ENCODE peak calls at places on chromosomes 6 and 20, in ten cellular contexts. One of them, this sample, is unnamed.

GRCh38 chr20:43658068-43658722 is 8.7 kb upstream of the MYBL2 start:
- DNase-seq in NCI-H1105: no peak
- DNase-seq in left cardiac atrium: no peak
- DNase-seq in neural crest cell: no peak
- DNase-seq in ureter: no peak
- DNase-seq in A172: peak; percentile 44
- DNase-seq in NB4: no peak
- DNase-seq in Karpas-422: peak; percentile 50
- DNase-seq in T-helper 2 cell: no peak
- DNase-seq in ELF-1: no peak
- DNase-seq in this sample: no peak

GRCh38 chr6:25389501-25389900 is 110.3 kb downstream of the CARMIL1 start:
- DNase-seq in neural crest cell: no peak
- DNase-seq in Karpas-422: no peak
- DNase-seq in A172: peak; percentile 16
- DNase-seq in NCI-H1105: no peak
- DNase-seq in ELF-1: no peak
- DNase-seq in NB4: no peak
- DNase-seq in T-helper 2 cell: no peak
- DNase-seq in ureter: no peak
- DNase-seq in left cardiac atrium: no peak
- DNase-seq in this sample: no peak

GRCh38 chr6:35152067-35152707 is 11.0 kb upstream of the TCP11 start:
- DNase-seq in NB4: peak; percentile 73
- DNase-seq in A172: peak; percentile 40
- DNase-seq in ureter: no peak
- DNase-seq in left cardiac atrium: no peak
- DNase-seq in ELF-1: no peak
- DNase-seq in Karpas-422: no peak
- DNase-seq in NCI-H1105: no peak
- DNase-seq in T-helper 2 cell: no peak
- DNase-seq in neural crest cell: no peak
- DNase-seq in this sample: no peak

GRCh38 chr6:47105469-47106188 is 63.5 kb upstream of the ADGRF1 start:
- DNase-seq in neural crest cell: no peak
- DNase-seq in T-helper 2 cell: no peak
- DNase-seq in ELF-1: peak; percentile 82
- DNase-seq in NCI-H1105: no peak
- DNase-seq in Karpas-422: no peak
- DNase-seq in A172: no peak
- DNase-seq in NB4: no peak
- DNase-seq in ureter: no peak
- DNase-seq in left cardiac atrium: no peak
- DNase-seq in this sample: no peak

GRCh38 chr6:894274-894673 is 201.3 kb upstream of the EXOC2 start:
- DNase-seq in neural crest cell: no peak
- DNase-seq in Karpas-422: peak; percentile 52
- DNase-seq in ureter: no peak
- DNase-seq in NB4: no peak
- DNase-seq in A172: no peak
- DNase-seq in T-helper 2 cell: no peak
- DNase-seq in NCI-H1105: no peak
- DNase-seq in left cardiac atrium: no peak
- DNase-seq in ELF-1: no peak
- DNase-seq in this sample: peak; percentile 5

GRCh38 chr6:66772785-66773184 is 1065.8 kb upstream of the EYS start:
- DNase-seq in T-helper 2 cell: no peak
- DNase-seq in neural crest cell: no peak
- DNase-seq in left cardiac atrium: peak; percentile 24
- DNase-seq in NCI-H1105: no peak
- DNase-seq in ureter: no peak
- DNase-seq in ELF-1: no peak
- DNase-seq in A172: peak; percentile 72
- DNase-seq in Karpas-422: no peak
- DNase-seq in NB4: no peak
- DNase-seq in this sample: no peak

GRCh38 chr6:1027109-1027794 is 284.6 kb upstream of the FOXQ1 start:
- DNase-seq in NB4: no peak
- DNase-seq in left cardiac atrium: no peak
- DNase-seq in Karpas-422: no peak
- DNase-seq in ureter: no peak
- DNase-seq in T-helper 2 cell: no peak
- DNase-seq in A172: peak; percentile 66
- DNase-seq in neural crest cell: no peak
- DNase-seq in ELF-1: no peak
- DNase-seq in NCI-H1105: no peak
- DNase-seq in this sample: no peak

GRCh38 chr20:58251979-58252591 is 23.6 kb upstream of the ANKRD60 start:
- DNase-seq in A172: peak; percentile 90
- DNase-seq in neural crest cell: no peak
- DNase-seq in T-helper 2 cell: no peak
- DNase-seq in Karpas-422: no peak
- DNase-seq in left cardiac atrium: no peak
- DNase-seq in ureter: no peak
- DNase-seq in NCI-H1105: no peak
- DNase-seq in ELF-1: no peak
- DNase-seq in NB4: peak; percentile 87
- DNase-seq in this sample: no peak

GRCh38 chr6:32432050-32432450 is 7.6 kb upstream of the HLA-DRA start:
- DNase-seq in neural crest cell: no peak
- DNase-seq in NB4: peak; percentile 40
- DNase-seq in left cardiac atrium: no peak
- DNase-seq in NCI-H1105: peak; percentile 11
- DNase-seq in ureter: no peak
- DNase-seq in T-helper 2 cell: no peak
- DNase-seq in ELF-1: no peak
- DNase-seq in A172: peak; percentile 20
- DNase-seq in Karpas-422: peak; percentile 75
- DNase-seq in this sample: peak; percentile 71

GRCh38 chr20:45919536-45919933 is 7.6 kb upstream of the PLTP start:
- DNase-seq in ureter: peak; percentile 65
- DNase-seq in neural crest cell: no peak
- DNase-seq in ELF-1: no peak
- DNase-seq in left cardiac atrium: peak; percentile 83
- DNase-seq in A172: no peak
- DNase-seq in T-helper 2 cell: no peak
- DNase-seq in Karpas-422: no peak
- DNase-seq in NCI-H1105: no peak
- DNase-seq in NB4: no peak
- DNase-seq in this sample: no peak

GRCh38 chr6:222468-222867 is 69.8 kb upstream of the DUSP22 start:
- DNase-seq in NB4: no peak
- DNase-seq in T-helper 2 cell: no peak
- DNase-seq in ureter: no peak
- DNase-seq in NCI-H1105: no peak
- DNase-seq in neural crest cell: no peak
- DNase-seq in left cardiac atrium: no peak
- DNase-seq in A172: no peak
- DNase-seq in Karpas-422: no peak
- DNase-seq in ELF-1: no peak
- DNase-seq in this sample: no peak

GRCh38 chr20:45872626-45873025 is 8.4 kb upstream of the ZSWIM1 start:
- DNase-seq in NCI-H1105: no peak
- DNase-seq in left cardiac atrium: no peak
- DNase-seq in NB4: no peak
- DNase-seq in T-helper 2 cell: no peak
- DNase-seq in Karpas-422: no peak
- DNase-seq in neural crest cell: no peak
- DNase-seq in ELF-1: peak; percentile 66
- DNase-seq in ureter: no peak
- DNase-seq in A172: no peak
- DNase-seq in this sample: no peak

GRCh38 chr6:114559419-114559818 is 216.6 kb upstream of the HS3ST5 start:
- DNase-seq in left cardiac atrium: no peak
- DNase-seq in NCI-H1105: no peak
- DNase-seq in T-helper 2 cell: no peak
- DNase-seq in A172: no peak
- DNase-seq in NB4: no peak
- DNase-seq in Karpas-422: no peak
- DNase-seq in neural crest cell: no peak
- DNase-seq in ELF-1: no peak
- DNase-seq in ureter: no peak
- DNase-seq in this sample: no peak

GRCh38 chr6:16491666-16492322 is 253.4 kb downstream of the GMPR start:
- DNase-seq in neural crest cell: no peak
- DNase-seq in Karpas-422: no peak
- DNase-seq in A172: no peak
- DNase-seq in NB4: no peak
- DNase-seq in left cardiac atrium: no peak
- DNase-seq in T-helper 2 cell: no peak
- DNase-seq in NCI-H1105: no peak
- DNase-seq in ELF-1: no peak
- DNase-seq in ureter: no peak
- DNase-seq in this sample: no peak

GRCh38 chr6:112199001-112199403 is 55.4 kb downstream of the LAMA4 start:
- DNase-seq in A172: no peak
- DNase-seq in NCI-H1105: no peak
- DNase-seq in ELF-1: peak; percentile 12
- DNase-seq in T-helper 2 cell: no peak
- DNase-seq in neural crest cell: no peak
- DNase-seq in Karpas-422: no peak
- DNase-seq in ureter: no peak
- DNase-seq in left cardiac atrium: no peak
- DNase-seq in NB4: no peak
- DNase-seq in this sample: no peak

GRCh38 chr20:3586111-3586510 is 77.1 kb downstream of the GFRA4 start:
- DNase-seq in ELF-1: no peak
- DNase-seq in NCI-H1105: no peak
- DNase-seq in ureter: no peak
- DNase-seq in A172: no peak
- DNase-seq in NB4: no peak
- DNase-seq in left cardiac atrium: no peak
- DNase-seq in Karpas-422: no peak
- DNase-seq in T-helper 2 cell: no peak
- DNase-seq in neural crest cell: no peak
- DNase-seq in this sample: no peak

GRCh38 chr6:133646021-133646682 is 242.8 kb upstream of the TCF21 start:
- DNase-seq in NCI-H1105: no peak
- DNase-seq in Karpas-422: no peak
- DNase-seq in neural crest cell: no peak
- DNase-seq in A172: peak; percentile 51
- DNase-seq in T-helper 2 cell: no peak
- DNase-seq in ureter: no peak
- DNase-seq in ELF-1: no peak
- DNase-seq in NB4: no peak
- DNase-seq in left cardiac atrium: no peak
- DNase-seq in this sample: no peak

GRCh38 chr20:39871013-39871412 is 818.0 kb downstream of the MAFB start:
- DNase-seq in ureter: no peak
- DNase-seq in ELF-1: no peak
- DNase-seq in A172: no peak
- DNase-seq in T-helper 2 cell: no peak
- DNase-seq in NB4: no peak
- DNase-seq in neural crest cell: no peak
- DNase-seq in left cardiac atrium: no peak
- DNase-seq in NCI-H1105: no peak
- DNase-seq in Karpas-422: no peak
- DNase-seq in this sample: no peak

GRCh38 chr6:25793970-25794369 is 37.9 kb downstream of the SLC17A1 start:
- DNase-seq in A172: no peak
- DNase-seq in neural crest cell: no peak
- DNase-seq in ELF-1: no peak
- DNase-seq in left cardiac atrium: no peak
- DNase-seq in ureter: no peak
- DNase-seq in T-helper 2 cell: no peak
- DNase-seq in NCI-H1105: no peak
- DNase-seq in NB4: peak; percentile 4
- DNase-seq in Karpas-422: no peak
- DNase-seq in this sample: peak; percentile 6

GRCh38 chr6:143107440-143107839 is 46.8 kb downstream of the AIG1 start:
- DNase-seq in left cardiac atrium: no peak
- DNase-seq in ELF-1: no peak
- DNase-seq in T-helper 2 cell: no peak
- DNase-seq in Karpas-422: no peak
- DNase-seq in NB4: no peak
- DNase-seq in neural crest cell: no peak
- DNase-seq in NCI-H1105: no peak
- DNase-seq in A172: no peak
- DNase-seq in ureter: no peak
- DNase-seq in this sample: no peak

GRCh38 chr6:113488812-113489685 is 368.1 kb upstream of the MARCKS start:
- DNase-seq in left cardiac atrium: no peak
- DNase-seq in NB4: no peak
- DNase-seq in ureter: no peak
- DNase-seq in NCI-H1105: no peak
- DNase-seq in Karpas-422: no peak
- DNase-seq in neural crest cell: no peak
- DNase-seq in ELF-1: no peak
- DNase-seq in A172: no peak
- DNase-seq in T-helper 2 cell: no peak
- DNase-seq in this sample: peak; percentile 7

GRCh38 chr6:41651962-41652657 is 13.8 kb downstream of the MDFI start:
- DNase-seq in ELF-1: no peak
- DNase-seq in Karpas-422: no peak
- DNase-seq in neural crest cell: no peak
- DNase-seq in T-helper 2 cell: no peak
- DNase-seq in NB4: no peak
- DNase-seq in NCI-H1105: no peak
- DNase-seq in A172: no peak
- DNase-seq in left cardiac atrium: no peak
- DNase-seq in ureter: no peak
- DNase-seq in this sample: no peak

GRCh38 chr6:84791233-84791632 is 26.8 kb upstream of the TBX18 start:
- DNase-seq in left cardiac atrium: no peak
- DNase-seq in NCI-H1105: no peak
- DNase-seq in A172: peak; percentile 52
- DNase-seq in T-helper 2 cell: no peak
- DNase-seq in Karpas-422: no peak
- DNase-seq in ureter: no peak
- DNase-seq in ELF-1: no peak
- DNase-seq in NB4: peak; percentile 39
- DNase-seq in neural crest cell: no peak
- DNase-seq in this sample: no peak

GRCh38 chr6:22362361-22362760 is 65.5 kb upstream of the PRL start:
- DNase-seq in A172: no peak
- DNase-seq in NCI-H1105: peak; percentile 53
- DNase-seq in ureter: no peak
- DNase-seq in neural crest cell: no peak
- DNase-seq in NB4: no peak
- DNase-seq in left cardiac atrium: no peak
- DNase-seq in ELF-1: no peak
- DNase-seq in Karpas-422: no peak
- DNase-seq in T-helper 2 cell: no peak
- DNase-seq in this sample: no peak

GRCh38 chr6:46357591-46357990 is 133.7 kb downstream of the RCAN2 start:
- DNase-seq in ELF-1: no peak
- DNase-seq in neural crest cell: no peak
- DNase-seq in ureter: no peak
- DNase-seq in Karpas-422: no peak
- DNase-seq in NB4: no peak
- DNase-seq in NCI-H1105: no peak
- DNase-seq in T-helper 2 cell: no peak
- DNase-seq in A172: no peak
- DNase-seq in left cardiac atrium: no peak
- DNase-seq in this sample: no peak

GRCh38 chr6:31070711-31071197 is 41.6 kb downstream of the C6orf15 start:
- DNase-seq in left cardiac atrium: peak; percentile 41
- DNase-seq in A172: peak; percentile 76
- DNase-seq in Karpas-422: peak; percentile 60
- DNase-seq in ELF-1: peak; percentile 82
- DNase-seq in neural crest cell: peak; percentile 29
- DNase-seq in NB4: peak; percentile 46
- DNase-seq in NCI-H1105: no peak
- DNase-seq in T-helper 2 cell: no peak
- DNase-seq in ureter: peak; percentile 60
- DNase-seq in this sample: peak; percentile 15

GRCh38 chr6:63527658-63528514 is 44.4 kb upstream of the LOC128125822 start:
- DNase-seq in neural crest cell: no peak
- DNase-seq in Karpas-422: no peak
- DNase-seq in A172: peak; percentile 91
- DNase-seq in T-helper 2 cell: no peak
- DNase-seq in NB4: no peak
- DNase-seq in ELF-1: peak; percentile 34
- DNase-seq in left cardiac atrium: no peak
- DNase-seq in NCI-H1105: no peak
- DNase-seq in ureter: peak; percentile 58
- DNase-seq in this sample: no peak

GRCh38 chr20:63972312-63973159 is 2.8 kb upstream of the ZNF512B start:
- DNase-seq in neural crest cell: no peak
- DNase-seq in left cardiac atrium: peak; percentile 46
- DNase-seq in Karpas-422: no peak
- DNase-seq in NCI-H1105: no peak
- DNase-seq in ELF-1: no peak
- DNase-seq in A172: no peak
- DNase-seq in ureter: no peak
- DNase-seq in NB4: no peak
- DNase-seq in T-helper 2 cell: no peak
- DNase-seq in this sample: peak; percentile 2

This sample was measured in NAMALWA.